ENCODE peak calls at places on chromosomes 16 and 17, in six cellular contexts. S is A549, M is H9, D is mesendoderm, E is GM23248, H is astrocyte. I is an unnamed sample.

GRCh38 chr17:46971647-46972300 is 7.3 kb downstream of the RPRML start:
- DNase-seq in D (no peak), H (no peak), M (no peak), E (no peak), S (no peak), I (no peak)

GRCh38 chr16:23324727-23325126 is 22.6 kb downstream of the SCNN1B start:
- DNase-seq in S (no peak), H (no peak), M (no peak), D (no peak), E (no peak), I (no peak)

GRCh38 chr16:68369697-68370096 is 58.9 kb downstream of the PRMT7 start:
- DNase-seq in S (no peak), E (no peak), H (no peak), D (no peak), M (no peak), I (no peak)

GRCh38 chr17:52271781-52272180 is 113.3 kb upstream of the CA10 start:
- DNase-seq in D (no peak), S (no peak), M (no peak), H (no peak), E (no peak), I (no peak)

GRCh38 chr16:89344314-89344828 is 126.9 kb downstream of the ZNF778 start:
- DNase-seq in E (peak), H (no peak), S (no peak), M (no peak), D (no peak), I (no peak)

GRCh38 chr16:87713469-87714229 is 52.1 kb downstream of the KLHDC4 start:
- DNase-seq in S (no peak), E (no peak), H (no peak), M (no peak), D (no peak), I (no peak)

GRCh38 chr16:4208529-4208835 is 33.4 kb downstream of the SRL start:
- DNase-seq in H (no peak), M (no peak), D (no peak), S (no peak), E (no peak), I (no peak)

GRCh38 chr17:17403899-17404576 is 72.8 kb upstream of the MED9 start:
- DNase-seq in E (no peak), M (no peak), S (no peak), H (no peak), D (no peak), I (no peak)

GRCh38 chr17:45902892-45903346 is 8.6 kb downstream of the MAPT start:
- DNase-seq in E (peak), H (no peak), D (no peak), M (no peak), S (no peak), I (no peak)

GRCh38 chr16:11050954-11051353 is 106.6 kb downstream of the CLEC16A start:
- DNase-seq in M (peak), H (no peak), E (no peak), D (peak), S (no peak), I (no peak)

GRCh38 chr17:70172449-70172848 is 3.1 kb downstream of the KCNJ2 start:
- DNase-seq in S (no peak), D (no peak), H (no peak), M (no peak), E (peak), I (no peak)

GRCh38 chr17:72053069-72053846 is 67.6 kb upstream of the SOX9 start:
- DNase-seq in E (peak), D (no peak), S (no peak), H (no peak), M (peak), I (no peak)

GRCh38 chr17:77487211-77487629 is 346.5 kb downstream of the SEC14L1 start:
- DNase-seq in H (no peak), S (no peak), M (no peak), E (no peak), D (no peak), I (no peak)

GRCh38 chr16:77171750-77172635 is 19.0 kb upstream of the MON1B start:
- DNase-seq in D (peak), E (peak), S (peak), H (peak), M (no peak), I (peak)

GRCh38 chr17:73643846-73644144 is 450 bp downstream of the SDK2 start:
- DNase-seq in D (no peak), E (no peak), S (no peak), H (no peak), M (no peak), I (no peak)

GRCh38 chr17:73645050-73645871 is 1.0 kb upstream of the SDK2 start:
- DNase-seq in E (peak), M (peak), S (peak), H (peak), D (peak), I (peak)

GRCh38 chr17:73642659-73643011 is 1.6 kb downstream of the SDK2 start:
- DNase-seq in S (no peak), E (no peak), H (no peak), M (no peak), D (no peak), I (no peak)

GRCh38 chr17:73643012-73643845 is 1.0 kb downstream of the SDK2 start:
- DNase-seq in S (peak), E (peak), M (peak), D (peak), H (no peak), I (peak)

DNA sequence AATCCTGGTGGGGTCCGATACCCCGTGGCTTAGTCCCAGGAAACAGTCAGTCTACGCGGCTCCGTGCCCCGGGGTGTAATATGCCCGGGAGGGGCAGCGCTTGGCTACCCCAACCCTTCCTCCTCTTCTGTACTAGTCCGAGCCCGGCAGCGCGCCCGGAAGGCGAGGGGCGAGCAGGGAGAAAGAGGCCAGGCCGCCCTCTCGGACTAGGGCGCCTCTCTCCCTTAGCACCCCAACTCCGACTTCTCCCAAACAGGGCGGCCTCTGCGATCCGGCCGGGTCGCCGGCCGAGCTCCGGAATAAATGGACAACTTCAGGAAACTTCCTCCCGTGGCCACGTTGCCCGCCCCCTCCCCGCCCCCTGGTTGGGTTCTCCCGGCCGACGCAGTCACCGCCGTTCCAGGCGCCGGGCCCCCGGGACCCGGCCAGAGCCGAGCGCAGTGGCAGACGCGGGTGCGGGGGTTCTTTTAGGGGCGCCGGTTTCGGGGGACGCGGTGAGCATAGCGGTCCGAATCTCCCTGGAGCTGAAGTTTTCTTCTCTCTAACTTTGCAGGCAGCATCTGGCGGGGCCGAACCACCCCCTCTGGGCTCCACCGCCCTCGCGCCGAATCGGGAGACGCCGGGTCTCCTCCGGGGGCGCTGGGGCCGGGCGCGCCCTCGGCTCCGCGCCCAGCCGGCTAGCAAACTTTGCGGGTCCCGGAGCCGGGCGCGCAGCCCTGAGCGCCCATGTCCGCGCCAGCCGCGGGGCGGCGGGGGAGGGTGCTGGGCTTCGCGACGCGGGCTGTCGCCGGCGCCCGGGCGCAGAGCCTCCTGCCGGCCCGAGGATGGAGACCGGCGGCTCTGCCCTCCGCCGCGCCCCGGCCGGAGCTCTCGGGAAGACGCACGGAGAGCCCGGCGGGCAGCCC is at the start of gene SDK2:
- DNase-seq in E (peak), D (peak), H (peak), M (no peak), S (peak), I (peak)
- H3K4me2 ChIP-seq in E (peak), D (peak), H (peak), M (peak), S (peak), I (peak)

GRCh38 chr16:56558024-56558747 is 6.7 kb upstream of the MT4 start:
- DNase-seq in S (peak), D (no peak), H (peak), E (peak), M (no peak), I (no peak)
- H3K4me2 ChIP-seq in S (no peak), D (no peak), H (no peak), E (peak), M (no peak), I (no peak)

DNA sequence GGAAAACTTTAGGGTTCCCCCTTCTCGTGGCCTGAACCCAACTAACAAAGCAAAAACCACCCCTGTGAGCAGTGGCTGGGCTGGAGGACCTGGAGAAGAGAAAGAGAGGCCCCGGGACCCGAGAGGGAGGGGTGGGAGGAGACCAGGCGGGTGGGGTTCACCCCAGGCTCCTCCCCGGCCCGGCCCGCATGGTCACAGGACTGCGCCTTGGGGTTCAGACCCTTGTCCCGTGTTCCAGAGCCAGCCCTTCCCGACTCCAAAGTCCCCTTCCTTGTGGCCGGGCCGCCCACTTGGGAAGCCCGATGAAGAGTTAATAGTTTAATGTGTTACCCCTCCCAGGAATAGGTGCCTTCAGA is 852 bp downstream of the MARVELD3 start:
- DNase-seq in D (peak), S (peak), H (no peak), M (peak), E (peak), I (no peak)
- H3K4me2 ChIP-seq in D (peak), S (peak), H (peak), M (peak), E (peak), I (peak)

GRCh38 chr16:53884748-53885147 is 180.8 kb downstream of the FTO start:
- DNase-seq in M (no peak), D (no peak), S (no peak), E (peak), H (peak), I (no peak)
- H3K4me2 ChIP-seq in M (no peak), D (no peak), S (no peak), E (no peak), H (no peak), I (no peak)

I was measured in neuronal stem cell.